ENCODE peak calls at places on chromosomes 13 and 19, in seven cellular contexts. C, U, A, G, H, Z and B are unnamed samples.

GRCh38 chr19:13212759-13213330 is 62.6 kb downstream of the IER2 start:
- ATAC-seq in C (peak; percentile 49), G (peak; percentile 59), Z (peak; percentile 42), H (peak; percentile 62), A (peak; percentile 50), U (peak; percentile 45), B (no peak)

GRCh38 chr19:33286899-33287298 is 15.4 kb downstream of the CEBPA start:
- ATAC-seq in G (peak; percentile 76), H (no peak), Z (peak; percentile 32), A (no peak), C (peak; percentile 76), U (peak; percentile 43), B (no peak)

GRCh38 chr19:5655412-5655811 is 24.9 kb downstream of the MICOS13 start:
- ATAC-seq in Z (no peak), U (no peak), A (no peak), H (no peak), G (no peak), C (no peak), B (no peak)

GRCh38 chr13:106570354-106570822 is 2.5 kb upstream of the ARGLU1 start:
- ATAC-seq in A (peak; percentile 46), H (peak; percentile 14), U (peak; percentile 30), Z (no peak), C (no peak), G (no peak), B (peak; percentile 32)

GRCh38 chr19:28828276-28828870 is 384.6 kb downstream of the UQCRFS1 start:
- ATAC-seq in C (no peak), H (no peak), G (no peak), Z (no peak), U (no peak), A (no peak), B (no peak)

GRCh38 chr13:113216165-113217056 is 7.0 kb downstream of the CUL4A start:
- ATAC-seq in U (peak; percentile 83), Z (peak; percentile 48), G (no peak), A (peak; percentile 92), C (no peak), H (peak; percentile 98), B (peak; percentile 72)

GRCh38 chr13:51821666-51822065 is 17.7 kb upstream of the DHRS12 start:
- ATAC-seq in A (no peak), H (no peak), Z (no peak), G (peak; percentile 58), U (no peak), C (peak; percentile 47), B (no peak)

GRCh38 chr19:20482721-20483120 is 82.9 kb downstream of the ZNF737 start:
- ATAC-seq in C (no peak), G (no peak), Z (no peak), H (no peak), A (no peak), U (no peak), B (no peak)

GRCh38 chr13:34847751-34848150 is 94.3 kb upstream of the NBEA start:
- ATAC-seq in G (no peak), Z (no peak), U (no peak), A (no peak), H (no peak), C (no peak), B (no peak)

GRCh38 chr13:98188544-98189166 is 11.6 kb upstream of the RNF113B start:
- ATAC-seq in A (peak; percentile 14), C (no peak), Z (no peak), G (no peak), U (no peak), H (no peak), B (peak; percentile 28)

GRCh38 chr13:51804295-51805172 is 571 bp upstream of the DHRS12 start:
- ATAC-seq in A (peak; percentile 0), U (no peak), G (no peak), H (no peak), C (no peak), Z (peak; percentile 9), B (no peak)

GRCh38 chr19:51417107-51417806 is at the start of gene SIGLEC10:
- ATAC-seq in Z (peak; percentile 74), U (peak; percentile 62), G (peak; percentile 68), A (peak; percentile 72), C (peak; percentile 67), H (peak; percentile 64), B (no peak)

GRCh38 chr13:18948012-18948663 is 233.5 kb downstream of the TUBA3C start:
- ATAC-seq in U (no peak), C (no peak), H (no peak), A (no peak), Z (no peak), G (no peak), B (no peak)